ENCODE peak calls at places on chromosomes 16 and 17, in eight cellular contexts. One of them, this sample, is unnamed.

GRCh38 chr17:19242323-19242722 is 5.2 kb downstream of the EPN2 start:
- DNase-seq in IMR-90: no peak
- DNase-seq in GM12878: no peak
- DNase-seq in adrenal gland: no peak
- DNase-seq in uterus: no peak
- DNase-seq in prostate gland: no peak
- DNase-seq in body of pancreas: no peak
- DNase-seq in stomach: no peak
- DNase-seq in this sample: no peak

GRCh38 chr16:16778322-16778721 is 399.4 kb downstream of the NPIPA7 start:
- DNase-seq in uterus: no peak
- DNase-seq in body of pancreas: no peak
- DNase-seq in stomach: no peak
- DNase-seq in prostate gland: no peak
- DNase-seq in GM12878: no peak
- DNase-seq in adrenal gland: no peak
- DNase-seq in IMR-90: no peak
- DNase-seq in this sample: no peak

GRCh38 chr17:49570540-49571242 is 5.0 kb upstream of the NXPH3 start:
- DNase-seq in IMR-90: no peak
- DNase-seq in adrenal gland: no peak
- DNase-seq in uterus: no peak
- DNase-seq in stomach: no peak
- DNase-seq in prostate gland: no peak
- DNase-seq in GM12878: no peak
- DNase-seq in body of pancreas: no peak
- DNase-seq in this sample: no peak

GRCh38 chr17:82582208-82582607 is 62.7 kb downstream of the FOXK2 start:
- DNase-seq in adrenal gland: peak; percentile 67
- DNase-seq in uterus: no peak
- DNase-seq in prostate gland: no peak
- DNase-seq in IMR-90: peak; percentile 59
- DNase-seq in stomach: no peak
- DNase-seq in body of pancreas: no peak
- DNase-seq in GM12878: no peak
- DNase-seq in this sample: no peak

GRCh38 chr17:50559674-50560184 is 786 bp upstream of the CACNA1G start:
- DNase-seq in stomach: peak; percentile 53
- DNase-seq in uterus: peak; percentile 79
- DNase-seq in prostate gland: no peak
- DNase-seq in adrenal gland: peak; percentile 56
- DNase-seq in GM12878: no peak
- DNase-seq in IMR-90: peak; percentile 5
- DNase-seq in body of pancreas: peak; percentile 53
- DNase-seq in this sample: no peak

GRCh38 chr17:79042421-79043190 is 18.6 kb downstream of the C1QTNF1 start:
- DNase-seq in stomach: peak; percentile 87
- DNase-seq in uterus: peak; percentile 53
- DNase-seq in adrenal gland: peak; percentile 88
- DNase-seq in GM12878: no peak
- DNase-seq in body of pancreas: peak; percentile 78
- DNase-seq in IMR-90: peak; percentile 59
- DNase-seq in prostate gland: peak; percentile 79
- DNase-seq in this sample: no peak

GRCh38 chr17:67376509-67376891 is 581 bp upstream of the PITPNC1 start:
- DNase-seq in stomach: peak; percentile 43
- DNase-seq in GM12878: no peak
- DNase-seq in adrenal gland: peak; percentile 51
- DNase-seq in uterus: no peak
- DNase-seq in body of pancreas: peak; percentile 42
- DNase-seq in prostate gland: peak; percentile 24
- DNase-seq in IMR-90: peak; percentile 59
- DNase-seq in this sample: no peak

GRCh38 chr16:2226245-2226793 is 2.9 kb downstream of the E4F1 start:
- DNase-seq in stomach: peak; percentile 74
- DNase-seq in IMR-90: no peak
- DNase-seq in prostate gland: no peak
- DNase-seq in GM12878: no peak
- DNase-seq in body of pancreas: peak; percentile 18
- DNase-seq in adrenal gland: no peak
- DNase-seq in uterus: no peak
- DNase-seq in this sample: no peak

GRCh38 chr16:23893976-23894375 is 58.2 kb downstream of the PRKCB start:
- DNase-seq in stomach: no peak
- DNase-seq in body of pancreas: no peak
- DNase-seq in IMR-90: no peak
- DNase-seq in prostate gland: no peak
- DNase-seq in uterus: no peak
- DNase-seq in GM12878: no peak
- DNase-seq in adrenal gland: no peak
- DNase-seq in this sample: no peak

GRCh38 chr16:12092347-12092882 is 115.9 kb downstream of the SNX29 start:
- DNase-seq in body of pancreas: no peak
- DNase-seq in adrenal gland: no peak
- DNase-seq in prostate gland: no peak
- DNase-seq in IMR-90: peak; percentile 95
- DNase-seq in GM12878: no peak
- DNase-seq in uterus: no peak
- DNase-seq in stomach: no peak
- DNase-seq in this sample: no peak

GRCh38 chr16:70678121-70678897 is 7.5 kb downstream of the MTSS2 start:
- DNase-seq in IMR-90: no peak
- DNase-seq in adrenal gland: no peak
- DNase-seq in body of pancreas: no peak
- DNase-seq in stomach: no peak
- DNase-seq in prostate gland: no peak
- DNase-seq in GM12878: no peak
- DNase-seq in uterus: no peak
- DNase-seq in this sample: no peak

GRCh38 chr16:62363451-62363850 is 327.2 kb upstream of the CDH8 start:
- DNase-seq in body of pancreas: no peak
- DNase-seq in GM12878: no peak
- DNase-seq in prostate gland: no peak
- DNase-seq in stomach: no peak
- DNase-seq in uterus: no peak
- DNase-seq in IMR-90: no peak
- DNase-seq in adrenal gland: no peak
- DNase-seq in this sample: no peak

GRCh38 chr17:41360291-41360995 is 9.2 kb downstream of the KRT33B start:
- DNase-seq in IMR-90: peak; percentile 59
- DNase-seq in prostate gland: no peak
- DNase-seq in adrenal gland: no peak
- DNase-seq in GM12878: no peak
- DNase-seq in stomach: no peak
- DNase-seq in uterus: no peak
- DNase-seq in body of pancreas: no peak
- DNase-seq in this sample: no peak

GRCh38 chr17:80104321-80104955 is 3.1 kb downstream of the GAA start:
- DNase-seq in stomach: no peak
- DNase-seq in prostate gland: no peak
- DNase-seq in IMR-90: no peak
- DNase-seq in uterus: no peak
- DNase-seq in adrenal gland: peak; percentile 54
- DNase-seq in body of pancreas: peak; percentile 39
- DNase-seq in GM12878: no peak
- DNase-seq in this sample: no peak

GRCh38 chr16:46932802-46933201 is 40.7 kb downstream of the DNAJA2 start:
- DNase-seq in GM12878: no peak
- DNase-seq in body of pancreas: no peak
- DNase-seq in uterus: no peak
- DNase-seq in IMR-90: no peak
- DNase-seq in prostate gland: no peak
- DNase-seq in stomach: peak; percentile 36
- DNase-seq in adrenal gland: no peak
- DNase-seq in this sample: no peak

GRCh38 chr17:39676198-39676819 is 8.1 kb downstream of the PNMT start:
- DNase-seq in prostate gland: peak; percentile 57
- DNase-seq in IMR-90: no peak
- DNase-seq in uterus: no peak
- DNase-seq in GM12878: peak; percentile 13
- DNase-seq in adrenal gland: no peak
- DNase-seq in body of pancreas: peak; percentile 69
- DNase-seq in stomach: peak; percentile 84
- DNase-seq in this sample: no peak

GRCh38 chr17:28446716-28447395 is 26.6 kb upstream of the SLC13A2 start:
- DNase-seq in prostate gland: no peak
- DNase-seq in stomach: no peak
- DNase-seq in IMR-90: no peak
- DNase-seq in body of pancreas: no peak
- DNase-seq in adrenal gland: no peak
- DNase-seq in uterus: no peak
- DNase-seq in GM12878: no peak
- DNase-seq in this sample: no peak

GRCh38 chr16:50742521-50743150 is 750 bp downstream of the CYLD start:
- DNase-seq in GM12878: no peak
- DNase-seq in adrenal gland: peak; percentile 73
- DNase-seq in stomach: no peak
- DNase-seq in IMR-90: peak; percentile 43
- DNase-seq in uterus: no peak
- DNase-seq in prostate gland: no peak
- DNase-seq in body of pancreas: peak; percentile 27
- DNase-seq in this sample: no peak

GRCh38 chr16:50739031-50739430 is 2.9 kb upstream of the CYLD start:
- DNase-seq in prostate gland: no peak
- DNase-seq in stomach: no peak
- DNase-seq in adrenal gland: no peak
- DNase-seq in GM12878: no peak
- DNase-seq in IMR-90: no peak
- DNase-seq in uterus: no peak
- DNase-seq in body of pancreas: no peak
- DNase-seq in this sample: no peak

GRCh38 chr16:50741808-50742520 is at the start of gene CYLD:
- DNase-seq in uterus: peak; percentile 100
- DNase-seq in body of pancreas: peak; percentile 100
- DNase-seq in stomach: peak; percentile 100
- DNase-seq in IMR-90: peak; percentile 99
- DNase-seq in prostate gland: peak; percentile 100
- DNase-seq in adrenal gland: peak; percentile 100
- DNase-seq in GM12878: peak; percentile 95
- DNase-seq in this sample: peak; percentile 98

GRCh38 chr16:50740747-50741146 is 1.1 kb upstream of the CYLD start:
- DNase-seq in stomach: no peak
- DNase-seq in adrenal gland: no peak
- DNase-seq in GM12878: no peak
- DNase-seq in body of pancreas: no peak
- DNase-seq in prostate gland: no peak
- DNase-seq in uterus: no peak
- DNase-seq in IMR-90: no peak
- DNase-seq in this sample: no peak

GRCh38 chr16:50741225-50741807 is 570 bp upstream of the CYLD start:
- DNase-seq in stomach: no peak
- DNase-seq in GM12878: no peak
- DNase-seq in adrenal gland: peak; percentile 30
- DNase-seq in IMR-90: no peak
- DNase-seq in body of pancreas: peak; percentile 29
- DNase-seq in prostate gland: no peak
- DNase-seq in uterus: peak; percentile 35
- DNase-seq in this sample: no peak
- H3K4me3 ChIP-seq in stomach: peak overlapping the region; percentile 98
- H3K4me3 ChIP-seq in GM12878: peak overlapping the region; percentile 69
- H3K4me3 ChIP-seq in adrenal gland: no peak overlapping the region
- H3K4me3 ChIP-seq in IMR-90: peak overlapping the region; percentile 45
- H3K4me3 ChIP-seq in body of pancreas: no peak overlapping the region
- H3K4me3 ChIP-seq in prostate gland: peak overlapping the region; percentile 86
- H3K4me3 ChIP-seq in uterus: peak overlapping the region; percentile 32
- H3K4me3 ChIP-seq in this sample: peak overlapping the region; percentile 26

GRCh38 chr16:35148748-35149147 is 1689.3 kb downstream of the TP53TG3F start:
- DNase-seq in body of pancreas: no peak
- DNase-seq in GM12878: no peak
- DNase-seq in IMR-90: no peak
- DNase-seq in adrenal gland: no peak
- DNase-seq in prostate gland: no peak
- DNase-seq in uterus: no peak
- DNase-seq in stomach: no peak
- DNase-seq in this sample: no peak
- H3K9me3 ChIP-seq in body of pancreas: no peaks in the 10 kb centered on the region
- H3K9me3 ChIP-seq in GM12878: no peaks in the 10 kb centered on the region
- H3K9me3 ChIP-seq in IMR-90: peaks cover 42% of the 10 kb centered on the region
- H3K9me3 ChIP-seq in adrenal gland: no peaks in the 10 kb centered on the region
- H3K9me3 ChIP-seq in prostate gland: no peaks in the 10 kb centered on the region
- H3K9me3 ChIP-seq in uterus: no peaks in the 10 kb centered on the region
- H3K9me3 ChIP-seq in stomach: peaks cover 5% of the 10 kb centered on the region
- H3K9me3 ChIP-seq in this sample: peaks cover 16% of the 10 kb centered on the region

DNA sequence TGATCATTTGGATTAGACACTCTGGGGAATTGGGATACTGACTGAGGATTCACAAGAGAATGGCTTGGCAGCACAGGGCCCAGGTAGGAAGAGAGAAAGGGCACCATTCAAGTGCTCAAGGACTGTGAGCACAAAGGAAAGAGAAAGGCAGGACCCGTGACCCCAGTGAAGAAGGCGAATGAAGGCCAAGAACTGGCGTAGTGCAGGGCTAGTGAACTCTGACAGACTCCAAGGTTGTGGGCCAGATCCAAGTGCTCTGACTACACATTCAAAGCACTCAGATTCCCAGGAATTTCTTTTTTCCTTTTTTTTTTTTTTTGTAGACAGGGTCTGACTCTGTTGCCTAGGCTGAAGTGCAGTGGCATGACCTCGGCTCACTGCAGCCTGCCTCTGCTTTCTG is 5.0 kb downstream of the GTF3C1 start:
- DNase-seq in stomach: no peak
- DNase-seq in body of pancreas: no peak
- DNase-seq in adrenal gland: peak; percentile 25
- DNase-seq in prostate gland: no peak
- DNase-seq in uterus: no peak
- DNase-seq in GM12878: no peak
- DNase-seq in IMR-90: no peak
- DNase-seq in this sample: no peak
- TF ChIP-seq POLR2A in stomach: no peak
- TF ChIP-seq POLR2A in body of pancreas: no peak
- TF ChIP-seq POLR2A in adrenal gland: no peak
- TF ChIP-seq POLR2A in prostate gland: no peak
- TF ChIP-seq POLR2A in uterus: no peak
- TF ChIP-seq POLR2A in GM12878: no peak
- TF ChIP-seq POLR2A in IMR-90: no peak
- TF ChIP-seq POLR2A in this sample: no peak

DNA sequence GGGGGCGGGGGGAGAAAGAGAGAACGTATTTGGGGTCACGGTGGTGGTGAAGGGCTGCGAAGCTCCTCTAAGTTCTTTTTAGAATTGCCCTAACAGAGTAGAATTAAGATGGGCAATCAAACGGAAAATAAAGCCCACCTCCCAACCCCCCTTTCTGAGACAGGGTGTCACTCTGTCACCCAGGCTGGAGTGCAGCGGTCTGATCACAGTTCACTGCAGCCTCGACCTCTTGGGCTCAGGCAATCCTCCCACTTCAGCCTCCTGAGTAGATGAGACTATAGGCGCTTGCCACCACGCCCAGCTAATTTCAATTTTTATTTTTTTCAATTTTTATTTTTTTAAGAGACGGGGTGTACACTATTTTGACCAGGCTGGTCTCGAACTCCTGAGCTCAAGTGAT is 710 bp upstream of the CAVIN1 start:
- DNase-seq in prostate gland: no peak
- DNase-seq in uterus: no peak
- DNase-seq in IMR-90: no peak
- DNase-seq in GM12878: no peak
- DNase-seq in adrenal gland: peak; percentile 13
- DNase-seq in body of pancreas: no peak
- DNase-seq in stomach: no peak
- DNase-seq in this sample: no peak
- H3K4me3 ChIP-seq in prostate gland: peak overlapping the region; percentile 96
- H3K4me3 ChIP-seq in uterus: peak overlapping the region; percentile 23
- H3K4me3 ChIP-seq in IMR-90: peak overlapping the region; percentile 25
- H3K4me3 ChIP-seq in GM12878: no peak overlapping the region
- H3K4me3 ChIP-seq in adrenal gland: no peak overlapping the region
- H3K4me3 ChIP-seq in body of pancreas: no peak overlapping the region
- H3K4me3 ChIP-seq in stomach: peak overlapping the region; percentile 72
- H3K4me3 ChIP-seq in this sample: peak overlapping the region; percentile 95

GRCh38 chr17:73057196-73057595 is 35.3 kb downstream of the SLC39A11 start:
- DNase-seq in prostate gland: no peak
- DNase-seq in stomach: no peak
- DNase-seq in GM12878: no peak
- DNase-seq in body of pancreas: no peak
- DNase-seq in uterus: no peak
- DNase-seq in IMR-90: no peak
- DNase-seq in adrenal gland: no peak
- DNase-seq in this sample: no peak
- H3K9me3 ChIP-seq in prostate gland: no peaks in the 10 kb centered on the region
- H3K9me3 ChIP-seq in stomach: no peaks in the 10 kb centered on the region
- H3K9me3 ChIP-seq in GM12878: no peaks in the 10 kb centered on the region
- H3K9me3 ChIP-seq in body of pancreas: no peaks in the 10 kb centered on the region
- H3K9me3 ChIP-seq in uterus: no peaks in the 10 kb centered on the region
- H3K9me3 ChIP-seq in IMR-90: no peaks in the 10 kb centered on the region
- H3K9me3 ChIP-seq in adrenal gland: no peaks in the 10 kb centered on the region
- H3K9me3 ChIP-seq in this sample: no peaks in the 10 kb centered on the region